ENCODE peak calls at places on chromosome 15, in ten cellular contexts. K, S, W, Q, B, U, Z, E, A and V are unnamed samples.

GRCh38 chr15:60519218-60519617 is 40.3 kb upstream of the ICE2 start:
- DNase-seq in A (no peak), E (no peak), S (peak; percentile 31), W (no peak), B (no peak), Z (no peak), U (no peak), Q (no peak), K (no peak), V (no peak)

GRCh38 chr15:89680282-89680873 is 1.2 kb upstream of the PLIN1 start:
- DNase-seq in U (peak; percentile 87), E (no peak), K (no peak), S (peak; percentile 67), Z (no peak), Q (peak; percentile 82), A (peak; percentile 74), W (no peak), B (no peak), V (no peak)

GRCh38 chr15:66619152-66619903 is 53.5 kb upstream of the LCTL start:
- DNase-seq in K (peak; percentile 92), W (peak; percentile 39), B (peak; percentile 62), Q (peak; percentile 61), S (peak; percentile 68), E (peak; percentile 88), A (peak; percentile 84), Z (peak; percentile 44), U (peak; percentile 82), V (peak; percentile 82)

GRCh38 chr15:85120351-85121113 is 138.9 kb downstream of the PDE8A start:
- DNase-seq in K (no peak), S (no peak), W (no peak), E (no peak), A (no peak), Z (no peak), Q (no peak), U (no peak), B (no peak), V (no peak)

GRCh38 chr15:67120839-67121540 is 55.6 kb downstream of the SMAD3 start:
- DNase-seq in A (peak; percentile 79), S (peak; percentile 97), B (no peak), K (no peak), Z (no peak), W (no peak), E (no peak), U (peak; percentile 77), Q (peak; percentile 85), V (no peak)

GRCh38 chr15:38867556-38867955 is 302.9 kb upstream of the RASGRP1 start:
- DNase-seq in S (no peak), K (no peak), U (no peak), B (no peak), A (no peak), Z (no peak), Q (no peak), W (no peak), E (no peak), V (no peak)

GRCh38 chr15:40014390-40014789 is 24.6 kb downstream of the SRP14 start:
- DNase-seq in Z (no peak), K (no peak), A (no peak), Q (no peak), W (no peak), B (no peak), U (no peak), E (no peak), S (no peak), V (peak; percentile 5)

GRCh38 chr15:67038721-67039120 is 26.7 kb upstream of the SMAD3 start:
- DNase-seq in Z (no peak), B (no peak), Q (no peak), K (no peak), E (no peak), S (no peak), A (no peak), W (no peak), U (no peak), V (no peak)

GRCh38 chr15:77461486-77461885 is 40.8 kb downstream of the HMG20A start:
- DNase-seq in W (no peak), B (no peak), A (no peak), U (no peak), E (no peak), S (peak; percentile 67), K (no peak), Z (no peak), Q (no peak), V (no peak)

GRCh38 chr15:80875568-80875967 is 96.4 kb downstream of the CEMIP start:
- DNase-seq in U (no peak), K (no peak), S (no peak), Q (peak; percentile 21), E (no peak), A (no peak), W (no peak), Z (no peak), B (no peak), V (no peak)

GRCh38 chr15:31160297-31160696 is 58.8 kb upstream of the TRPM1 start:
- DNase-seq in A (no peak), Q (no peak), W (no peak), K (no peak), E (no peak), Z (no peak), B (no peak), S (no peak), U (no peak), V (no peak)

GRCh38 chr15:41018534-41018933 is 65.3 kb downstream of the CHAC1 start:
- DNase-seq in U (peak; percentile 29), Z (no peak), K (peak; percentile 28), E (peak; percentile 12), W (no peak), A (no peak), B (no peak), Q (no peak), S (peak; percentile 65), V (no peak)

GRCh38 chr15:40108061-40108854 is 421 bp downstream of the BMF start:
- DNase-seq in Z (no peak), E (peak; percentile 51), A (peak; percentile 70), K (peak; percentile 53), Q (peak; percentile 87), B (no peak), W (no peak), S (peak; percentile 55), U (peak; percentile 75), V (peak; percentile 62)

GRCh38 chr15:74444106-74445062 is 10.6 kb upstream of the SEMA7A start:
- DNase-seq in W (no peak), S (no peak), Q (no peak), A (no peak), B (no peak), K (no peak), U (no peak), Z (no peak), E (no peak), V (no peak)

GRCh38 chr15:74920472-74920871 is 13.8 kb upstream of the FAM219B start:
- DNase-seq in Q (no peak), W (no peak), B (no peak), S (no peak), Z (no peak), K (no peak), A (no peak), E (no peak), U (no peak), V (no peak)

GRCh38 chr15:40815042-40815678 is 7.9 kb upstream of the DNAJC17 start:
- DNase-seq in B (no peak), A (no peak), K (no peak), Z (no peak), U (no peak), E (peak; percentile 47), S (no peak), Q (no peak), W (no peak), V (peak; percentile 67)

GRCh38 chr15:68367226-68367625 is 64.7 kb downstream of the ITGA11 start:
- DNase-seq in Z (no peak), Q (no peak), U (no peak), K (no peak), E (no peak), A (no peak), W (no peak), S (no peak), B (no peak), V (no peak)
- H3K27ac ChIP-seq in Z (no peak overlapping the region), Q (no peak overlapping the region), U (no peak overlapping the region), K (no peak overlapping the region), E (no peak overlapping the region), A (no peak overlapping the region), W (no peak overlapping the region), S (no peak overlapping the region), B (no peak overlapping the region), V (no peak overlapping the region)

DNA sequence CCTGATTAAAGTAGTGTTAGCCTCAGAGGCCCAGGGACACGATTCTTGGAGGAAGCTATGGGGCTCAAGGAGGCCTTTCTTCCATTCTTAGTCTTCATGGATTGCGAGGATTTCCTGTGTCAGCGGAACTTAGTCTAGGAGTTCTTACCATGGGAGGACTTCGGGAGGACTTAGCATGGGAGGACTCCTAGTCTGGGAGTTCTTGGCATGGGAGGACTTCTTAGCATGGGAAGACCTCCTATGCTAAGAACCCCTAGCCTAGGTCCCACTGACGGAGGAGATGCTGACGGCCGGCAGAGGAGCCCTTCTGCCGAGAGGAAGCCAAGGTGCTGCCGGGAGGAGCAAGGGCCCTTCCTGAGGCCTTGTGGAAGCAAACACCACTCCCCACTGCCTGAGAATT is 35.6 kb upstream of the LDHAL6B start:
- DNase-seq in U (no peak), Z (no peak), E (no peak), K (no peak), W (no peak), Q (no peak), A (no peak), S (no peak), B (no peak), V (no peak)
- H3K27ac ChIP-seq in U (no peak overlapping the region), Z (no peak overlapping the region), E (no peak overlapping the region), K (peak overlapping the region; percentile 12), W (no peak overlapping the region), Q (no peak overlapping the region), A (no peak overlapping the region), S (no peak overlapping the region), B (no peak overlapping the region), V (no peak overlapping the region)

GRCh38 chr15:63291507-63291906 is 14.1 kb downstream of the APH1B start:
- DNase-seq in Z (no peak), K (no peak), S (peak; percentile 90), E (no peak), B (no peak), U (no peak), W (no peak), A (no peak), Q (no peak), V (no peak)
- H3K27ac ChIP-seq in Z (no peak overlapping the region), K (no peak overlapping the region), S (peak overlapping the region; percentile 82), E (no peak overlapping the region), B (no peak overlapping the region), U (no peak overlapping the region), W (no peak overlapping the region), A (no peak overlapping the region), Q (no peak overlapping the region), V (no peak overlapping the region)

DNA sequence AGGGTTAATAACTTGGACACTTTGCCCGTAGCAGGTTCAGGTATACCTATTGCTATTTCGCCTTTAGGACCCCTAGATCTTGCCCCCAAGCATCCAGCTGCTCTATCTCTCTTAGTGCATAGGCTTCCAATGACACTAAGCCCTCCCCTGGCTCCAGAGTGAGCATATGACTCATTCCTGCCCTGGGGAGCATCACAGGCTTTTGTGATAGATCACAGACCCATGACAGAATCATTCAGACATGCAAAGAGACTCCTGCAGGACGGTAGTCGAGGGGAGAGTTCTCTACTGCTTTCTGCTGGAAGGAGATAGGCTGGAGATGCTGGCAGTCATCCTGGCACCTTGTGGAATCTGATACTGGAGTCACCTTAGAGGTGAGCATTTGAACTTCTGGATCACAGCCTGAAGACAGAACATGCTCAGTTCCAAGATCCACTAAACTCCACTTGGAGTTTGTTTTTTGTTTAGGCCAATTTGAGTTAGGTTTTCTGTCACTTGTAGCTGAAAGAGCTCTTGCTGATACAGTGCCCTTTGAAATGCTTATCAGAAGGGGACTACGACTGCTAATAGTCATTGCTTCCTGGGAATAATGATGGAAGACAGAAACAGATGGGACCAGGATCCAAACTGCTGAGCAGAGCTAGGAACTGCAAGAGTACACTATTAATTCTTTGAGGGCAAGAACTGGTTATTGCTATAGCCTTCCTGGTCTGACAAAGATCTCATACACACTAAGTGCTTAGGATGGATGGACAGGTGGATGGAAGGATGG is 11.0 kb downstream of the LYSMD2 start:
- DNase-seq in U (no peak), Z (peak; percentile 58), A (no peak), W (no peak), E (peak; percentile 72), B (peak; percentile 46), Q (peak; percentile 56), S (peak; percentile 93), K (peak; percentile 83), V (peak; percentile 74)
- H3K27ac ChIP-seq in U (no peak overlapping the region), Z (no peak overlapping the region), A (no peak overlapping the region), W (no peak overlapping the region), E (peak overlapping the region; percentile 14), B (no peak overlapping the region), Q (no peak overlapping the region), S (no peak overlapping the region), K (no peak overlapping the region), V (no peak overlapping the region)